ENCODE peak calls at places on chromosome X, in seven cellular contexts. A, P, G, B, N, M and L are unnamed samples.

GRCh38 chrX:134998246-134998645 is 7.5 kb downstream of the SMIM10 start:
- DNase-seq in B (no peak), N (no peak), M (no peak), G (no peak), A (no peak), P (no peak), L (no peak)

GRCh38 chrX:56569378-56570061 is 6.1 kb downstream of the UBQLN2 start:
- DNase-seq in A (no peak), N (no peak), B (no peak), M (no peak), P (no peak), G (no peak), L (no peak)

GRCh38 chrX:45771114-45771513 is 570.4 kb upstream of the DIPK2B start:
- DNase-seq in M (no peak), N (no peak), G (no peak), P (no peak), B (no peak), A (no peak), L (no peak)

GRCh38 chrX:40504801-40505605 is 75.8 kb upstream of the ATP6AP2 start:
- DNase-seq in G (no peak), A (no peak), B (no peak), N (no peak), M (no peak), P (no peak), L (no peak)

GRCh38 chrX:134603806-134604700 is 54.2 kb downstream of the PLAC1 start:
- DNase-seq in P (no peak), N (no peak), B (no peak), G (no peak), A (no peak), M (no peak), L (peak; percentile 5)

GRCh38 chrX:44770111-44770510 is 73.7 kb upstream of the DUSP21 start:
- DNase-seq in G (no peak), P (no peak), A (no peak), M (no peak), N (no peak), B (no peak), L (no peak)

GRCh38 chrX:102599950-102600579 is 750 bp downstream of the ARMCX5 start:
- DNase-seq in M (no peak), P (no peak), G (no peak), B (no peak), A (no peak), N (no peak), L (no peak)

GRCh38 chrX:1584237-1585011 is 7.0 kb upstream of the AKAP17A start:
- DNase-seq in P (no peak), M (no peak), G (no peak), N (no peak), B (no peak), A (no peak), L (no peak)

GRCh38 chrX:65601530-65602281 is 65.7 kb upstream of the MSN start:
- DNase-seq in A (peak; percentile 43), P (peak; percentile 5), M (no peak), B (peak; percentile 47), N (no peak), G (peak; percentile 66), L (peak; percentile 62)

GRCh38 chrX:149830192-149830873 is 48.6 kb downstream of the MAGEA9 start:
- DNase-seq in A (peak; percentile 1), P (no peak), N (no peak), G (peak; percentile 42), M (no peak), B (peak; percentile 23), L (no peak)

GRCh38 chrX:42771836-42772335 is 6.1 kb downstream of the PPP1R2C start:
- DNase-seq in A (no peak), M (peak; percentile 16), N (no peak), P (no peak), B (no peak), G (no peak), L (no peak)

GRCh38 chrX:41043950-41044349 is 41.3 kb upstream of the USP9X start:
- DNase-seq in A (no peak), B (no peak), N (no peak), G (no peak), M (no peak), P (no peak), L (no peak)

GRCh38 chrX:151359931-151360871 is 36.8 kb upstream of the VMA21 start:
- DNase-seq in P (no peak), A (no peak), B (peak; percentile 22), G (peak; percentile 22), M (peak; percentile 65), N (no peak), L (no peak)

GRCh38 chrX:133297284-133297683 is 79.1 kb upstream of the TFDP3 start:
- DNase-seq in M (no peak), N (no peak), A (no peak), P (no peak), B (no peak), G (no peak), L (no peak)

GRCh38 chrX:28135378-28136047 is 154.3 kb upstream of the DCAF8L1 start:
- DNase-seq in M (no peak), G (no peak), B (no peak), A (no peak), P (no peak), N (no peak), L (no peak)

GRCh38 chrX:136920001-136920400 is 39.5 kb upstream of the RBMX start:
- DNase-seq in B (no peak), P (no peak), N (no peak), A (no peak), M (no peak), G (no peak), L (no peak)

GRCh38 chrX:16807548-16807947 is 21.3 kb downstream of the TXLNG start:
- DNase-seq in P (no peak), B (no peak), G (no peak), A (no peak), M (no peak), N (no peak), L (no peak)

GRCh38 chrX:16804923-16805464 is 18.7 kb downstream of the TXLNG start:
- DNase-seq in N (no peak), M (peak; percentile 90), P (no peak), B (no peak), G (no peak), A (no peak), L (no peak)

DNA sequence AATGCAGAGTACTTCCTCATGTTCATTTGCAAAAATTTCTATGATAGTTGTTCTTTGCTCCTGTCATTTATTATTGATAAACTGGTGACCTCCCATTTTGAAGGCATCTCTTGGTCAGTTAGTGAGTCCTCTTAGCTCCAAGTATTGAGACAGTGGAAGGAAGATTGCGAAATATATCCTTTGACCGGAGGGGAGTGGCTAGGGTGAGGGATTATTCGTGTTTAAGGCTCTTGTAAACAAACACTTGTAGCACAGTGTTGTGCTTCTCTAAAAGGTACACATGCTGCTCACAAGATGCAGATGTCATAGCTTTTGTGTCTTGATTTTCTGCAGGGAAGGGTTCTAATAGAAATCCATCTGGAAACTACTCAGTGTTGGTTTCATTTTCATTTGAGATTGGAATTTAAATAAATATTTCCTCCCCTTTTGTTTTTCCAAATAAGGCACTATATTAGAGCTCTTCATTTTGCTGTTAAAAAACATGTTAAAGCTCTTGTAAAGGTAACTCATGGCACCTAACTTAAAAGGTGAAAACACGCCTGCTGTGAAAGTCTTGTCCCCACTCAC is 21.8 kb downstream of the TXLNG start:
- DNase-seq in P (no peak), M (no peak), A (no peak), B (no peak), G (no peak), N (no peak), L (no peak)
- H3K4me3 ChIP-seq in P (no peak overlapping the region), M (no peak overlapping the region), A (no peak overlapping the region), B (no peak overlapping the region), G (no peak overlapping the region), N (peak overlapping the region; percentile 18), L (peak overlapping the region; percentile 37)

DNA sequence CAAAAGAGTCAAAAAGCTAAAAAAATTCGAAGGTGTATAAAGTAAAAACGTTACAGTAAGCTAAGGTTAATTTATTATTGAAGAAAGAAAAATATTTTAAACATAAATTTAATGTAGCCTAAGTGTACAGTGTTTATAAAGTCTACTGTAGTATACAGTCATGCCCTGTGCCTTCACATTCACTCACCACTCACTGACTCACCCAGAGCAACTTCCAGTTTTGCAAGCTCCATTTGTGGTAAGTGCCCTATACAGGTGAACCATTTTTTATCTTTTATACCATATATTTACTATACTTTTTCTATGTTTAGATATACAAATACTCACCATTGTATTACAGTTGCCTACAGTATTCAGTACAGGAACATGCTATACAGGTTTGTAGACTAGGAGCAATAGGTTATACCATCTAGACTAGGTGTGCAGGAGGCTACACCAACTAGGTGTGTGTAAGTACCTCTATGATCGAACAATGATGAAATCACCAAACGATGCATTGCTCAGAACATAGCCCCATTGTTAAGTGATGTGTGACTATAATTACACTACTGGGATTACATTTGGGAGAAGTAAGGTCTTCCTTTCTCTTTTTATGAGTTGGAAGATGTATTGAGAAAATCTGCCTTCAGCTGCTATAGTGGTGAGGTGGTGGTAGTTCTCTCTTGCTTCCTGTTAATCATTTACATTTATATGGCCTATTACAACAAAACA is 27.2 kb downstream of the TMSB4X start:
- DNase-seq in G (peak; percentile 28), P (no peak), M (peak; percentile 59), N (no peak), B (no peak), A (no peak), L (no peak)
- H3K4me1 ChIP-seq in G (peaks cover 80% of the 10 kb centered on the region), P (no peaks in the 10 kb centered on the region), M (peaks cover 81% of the 10 kb centered on the region), N (no peaks in the 10 kb centered on the region), B (peaks cover 78% of the 10 kb centered on the region), A (peaks cover 50% of the 10 kb centered on the region), L (no peaks in the 10 kb centered on the region)

DNA sequence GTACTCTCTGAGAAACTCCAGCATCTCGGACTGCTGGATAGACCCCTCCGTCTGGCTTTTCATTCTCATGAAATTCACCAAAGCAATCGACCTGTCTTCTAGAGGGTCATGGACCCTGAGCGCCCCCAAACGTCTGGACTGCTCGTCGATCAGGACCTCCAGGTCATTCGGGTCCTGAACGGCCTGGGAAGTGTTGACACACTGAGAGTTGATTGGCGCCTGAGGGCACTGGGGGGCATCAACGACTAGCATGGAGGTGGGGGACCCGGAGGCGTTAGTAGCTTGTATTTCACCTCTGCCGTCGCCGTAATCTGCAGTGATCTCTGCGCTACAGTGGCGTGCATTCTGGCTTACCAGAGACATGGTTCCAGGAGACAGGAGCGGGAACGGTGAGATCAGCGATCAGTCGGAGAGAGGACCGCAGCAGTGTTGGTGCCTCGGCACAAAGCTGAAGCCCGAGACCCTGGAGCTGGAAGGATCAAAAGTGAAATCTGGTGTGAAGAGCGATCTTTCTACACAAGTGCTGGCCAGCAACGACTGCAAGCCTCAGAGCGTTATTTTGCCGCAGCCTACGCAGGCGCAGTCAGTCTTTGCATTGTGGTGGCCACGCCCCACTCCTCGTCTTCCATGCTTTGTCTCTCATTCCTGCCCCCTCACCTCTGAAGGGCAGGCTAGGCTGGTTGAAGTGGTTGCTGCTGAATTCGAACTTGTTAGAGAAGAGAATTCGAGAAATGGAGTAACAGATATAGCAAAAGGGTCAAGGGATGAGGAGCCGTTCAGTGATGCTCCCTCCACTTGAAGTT is at the start of gene MAGEE2:
- DNase-seq in P (no peak), G (no peak), B (no peak), A (no peak), M (no peak), N (no peak), L (no peak)
- H3K4me3 ChIP-seq in P (peak within 1 kb of the TSS; percentile 11), G (peak within 1 kb of the TSS; percentile 35), B (no peak within 1 kb of the TSS), A (peak within 1 kb of the TSS; percentile 26), M (no peak within 1 kb of the TSS), N (peak within 1 kb of the TSS; percentile 35), L (no peak within 1 kb of the TSS)

GRCh38 chrX:108292053-108292452 is 146.2 kb downstream of the COL4A6 start:
- DNase-seq in P (no peak), M (no peak), B (no peak), N (no peak), G (no peak), A (no peak), L (no peak)
- H3K4me1 ChIP-seq in P (no peaks in the 10 kb centered on the region), M (no peaks in the 10 kb centered on the region), B (no peaks in the 10 kb centered on the region), N (no peaks in the 10 kb centered on the region), G (no peaks in the 10 kb centered on the region), A (no peaks in the 10 kb centered on the region), L (no peaks in the 10 kb centered on the region)

GRCh38 chrX:30597258-30598012 is 19.9 kb upstream of the TASL start:
- DNase-seq in M (no peak), P (no peak), N (no peak), A (no peak), B (no peak), G (no peak), L (no peak)
- H3K4me3 ChIP-seq in M (no peak overlapping the region), P (no peak overlapping the region), N (no peak overlapping the region), A (no peak overlapping the region), B (no peak overlapping the region), G (no peak overlapping the region), L (no peak overlapping the region)